ENCODE peak calls at places on chromosomes 12 and 14, in nine cellular contexts. I is thyroid gland, X is uterus, S is GM12892, V is ovary, R is A549, Z is heart left ventricle, K is gastrocnemius medialis, D is adrenal gland. Y is an unnamed sample.

GRCh38 chr14:35573911-35574310 is 39.9 kb downstream of the INSM2 start:
- DNase-seq in K (no peak), Z (no peak), S (no peak), X (no peak), R (no peak), D (no peak), V (no peak), I (no peak), Y (no peak)

GRCh38 chr12:12901158-12901791 is 9.9 kb downstream of the GPRC5A start:
- DNase-seq in V (peak), S (no peak), D (peak), K (peak), R (peak), Z (no peak), X (peak), I (peak), Y (no peak)

GRCh38 chr14:104588066-104588857 is 8.7 kb downstream of the C14orf180 start:
- DNase-seq in Z (no peak), V (no peak), D (no peak), R (no peak), I (no peak), X (no peak), K (no peak), S (no peak), Y (no peak)

GRCh38 chr12:92431146-92431545 is 271.6 kb upstream of the PLEKHG7 start:
- DNase-seq in I (no peak), K (no peak), D (no peak), Z (peak), V (no peak), R (no peak), S (no peak), X (no peak), Y (peak)

GRCh38 chr12:130423136-130423535 is 85.4 kb downstream of the PIWIL1 start:
- DNase-seq in S (no peak), K (no peak), D (no peak), V (no peak), Z (no peak), R (no peak), I (no peak), X (no peak), Y (no peak)

GRCh38 chr12:124581299-124581698 is 13.9 kb upstream of the NCOR2 start:
- DNase-seq in X (no peak), V (no peak), R (no peak), D (peak), S (no peak), Z (no peak), K (no peak), I (no peak), Y (no peak)

GRCh38 chr12:2268478-2269286 is 215.9 kb downstream of the CACNA1C start:
- DNase-seq in Z (no peak), D (no peak), X (no peak), I (no peak), V (no peak), S (no peak), R (no peak), K (no peak), Y (no peak)

GRCh38 chr14:91244501-91244901 is at the start of gene GPR68:
- DNase-seq in Z (peak), I (no peak), X (no peak), D (no peak), R (no peak), K (no peak), S (no peak), V (no peak), Y (no peak)

GRCh38 chr12:23099104-23099503 is 474.1 kb downstream of the ETNK1 start:
- DNase-seq in V (no peak), I (no peak), X (no peak), S (no peak), K (no peak), Z (no peak), R (no peak), D (no peak), Y (no peak)

GRCh38 chr12:62776575-62776974 is 158.4 kb downstream of the PPM1H start:
- DNase-seq in K (no peak), I (no peak), Z (no peak), R (no peak), X (no peak), D (no peak), S (no peak), V (no peak), Y (no peak)

GRCh38 chr12:27101290-27101689 is 18.9 kb upstream of the C12orf71 start:
- DNase-seq in D (no peak), S (no peak), R (no peak), I (no peak), K (no peak), X (no peak), Z (no peak), V (no peak), Y (no peak)

GRCh38 chr12:95674088-95674595 is 116.4 kb downstream of the NTN4 start:
- DNase-seq in R (no peak), X (no peak), D (no peak), K (no peak), I (no peak), Z (no peak), S (no peak), V (no peak), Y (no peak)

GRCh38 chr14:45251912-45252311 is 1.1 kb downstream of the MIS18BP1 start:
- DNase-seq in S (peak), X (no peak), K (no peak), D (no peak), R (peak), V (no peak), Z (no peak), I (no peak), Y (peak)

GRCh38 chr12:30440826-30441602 is 254.7 kb downstream of the IPO8 start:
- DNase-seq in Z (no peak), D (no peak), V (no peak), R (peak), K (no peak), S (no peak), X (no peak), I (no peak), Y (no peak)

GRCh38 chr14:49959822-49960408 is 67.0 kb downstream of the ARF6 start:
- DNase-seq in K (no peak), V (no peak), D (no peak), I (peak), R (no peak), S (peak), Z (no peak), X (no peak), Y (no peak)

GRCh38 chr14:54895683-54896082 is 6.9 kb downstream of the GCH1 start:
- DNase-seq in D (no peak), Z (no peak), I (no peak), V (no peak), R (no peak), X (no peak), S (no peak), K (no peak), Y (no peak)

GRCh38 chr14:33796356-33796755 is 154.5 kb downstream of the EGLN3 start:
- DNase-seq in Z (no peak), X (no peak), D (peak), K (no peak), I (no peak), S (no peak), R (no peak), V (no peak), Y (no peak)
- TF ChIP-seq POLR2A in Z (no peak), X (no peak), D (no peak), K (no peak), I (no peak), S (no peak), R (no peak), V (no peak), Y (no peak)

GRCh38 chr12:11819643-11820042 is 170.2 kb downstream of the ETV6 start:
- DNase-seq in R (no peak), S (no peak), I (no peak), X (no peak), D (no peak), K (no peak), Z (no peak), V (no peak), Y (no peak)

GRCh38 chr12:11812558-11813421 is 163.3 kb downstream of the ETV6 start:
- DNase-seq in S (peak), R (no peak), K (no peak), I (peak), V (no peak), X (no peak), Z (peak), D (no peak), Y (no peak)

GRCh38 chr12:11813422-11813813 is 163.9 kb downstream of the ETV6 start:
- DNase-seq in R (no peak), D (no peak), X (no peak), S (no peak), I (no peak), K (no peak), Z (no peak), V (no peak), Y (no peak)

GRCh38 chr12:11814362-11814761 is 164.9 kb downstream of the ETV6 start:
- DNase-seq in Z (no peak), D (no peak), R (no peak), X (no peak), I (no peak), V (no peak), S (no peak), K (no peak), Y (no peak)

GRCh38 chr12:11815397-11815796 is 165.9 kb downstream of the ETV6 start:
- DNase-seq in I (no peak), R (no peak), S (no peak), D (no peak), Z (no peak), X (no peak), V (no peak), K (no peak), Y (no peak)
- TF ChIP-seq POLR2A in I (no peak), R (no peak), S (no peak), D (no peak), Z (no peak), X (no peak), V (no peak), K (no peak), Y (no peak)

GRCh38 chr12:21502872-21503271 is 1.3 kb downstream of the GOLT1B start:
- DNase-seq in Z (no peak), X (no peak), K (no peak), D (no peak), S (no peak), I (no peak), R (no peak), V (no peak), Y (no peak)

GRCh38 chr12:21502164-21502496 is 541 bp downstream of the GOLT1B start:
- DNase-seq in Z (peak), X (no peak), K (no peak), S (peak), I (peak), V (no peak), D (peak), R (peak), Y (peak)

GRCh38 chr12:21500786-21501257 is 613 bp downstream of the RECQL start:
- DNase-seq in K (no peak), I (no peak), S (no peak), V (no peak), X (no peak), D (no peak), R (no peak), Z (no peak), Y (no peak)

GRCh38 chr12:21499765-21500164 is 1.7 kb downstream of the RECQL start:
- DNase-seq in R (no peak), D (no peak), I (no peak), Z (no peak), S (no peak), X (no peak), V (no peak), K (no peak), Y (no peak)

DNA sequence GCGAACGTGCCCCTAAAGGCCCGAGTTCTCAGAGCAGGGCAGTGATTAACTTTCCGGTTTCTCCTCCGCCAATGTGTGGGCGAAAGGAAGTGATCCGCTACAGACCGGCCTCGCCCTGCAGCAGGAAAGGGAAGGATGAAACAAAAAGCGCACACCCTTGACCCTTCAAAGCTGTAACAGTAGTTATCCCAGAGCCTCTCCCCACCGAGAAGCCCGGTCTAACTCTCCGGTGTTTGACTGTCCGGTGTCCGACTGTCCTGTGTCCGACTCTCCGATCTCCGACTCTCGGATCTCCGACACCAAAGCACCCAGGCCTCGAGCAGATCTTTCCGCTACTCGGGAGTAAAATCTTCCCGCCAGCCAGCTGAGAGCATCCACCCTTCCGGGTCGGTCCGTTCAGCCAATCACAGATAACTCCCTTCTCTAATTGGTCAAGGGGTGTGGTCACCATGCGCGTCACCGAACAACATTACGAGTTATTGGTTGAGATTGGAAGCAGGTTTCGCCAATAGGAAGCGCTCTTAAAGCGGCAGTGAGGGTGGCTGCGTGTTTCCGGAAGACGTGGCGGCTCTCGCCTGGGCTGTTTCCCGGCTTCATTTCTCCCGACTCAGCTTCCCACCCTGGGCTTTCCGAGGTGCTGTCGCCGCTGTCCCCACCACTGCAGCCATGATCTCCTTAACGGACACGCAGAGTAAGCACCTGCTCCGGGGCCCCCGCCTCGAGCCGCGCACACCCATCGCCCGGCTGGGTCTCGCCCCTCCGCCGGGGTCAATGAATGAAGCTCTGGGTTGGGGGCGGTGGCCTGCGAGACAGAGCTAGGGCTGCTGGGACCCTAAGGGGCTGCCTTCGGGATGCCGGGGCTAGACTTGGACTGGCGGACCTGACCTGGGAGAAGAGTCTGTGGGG is at the start of the genes GOLT1B and RECQL:
- DNase-seq in R (peak), X (peak), S (peak), D (peak), I (peak), K (peak), Z (peak), V (peak), Y (peak)
- TF ChIP-seq POLR2A in R (peak), X (peak), S (peak), D (peak), I (peak), K (peak), Z (peak), V (peak), Y (peak)

GRCh38 chr12:114666746-114667668 is 17.0 kb downstream of the TBX3 start:
- DNase-seq in V (peak), D (no peak), X (no peak), K (no peak), R (no peak), Z (no peak), S (no peak), I (peak), Y (no peak)

GRCh38 chr12:114669501-114670256 is 14.3 kb downstream of the TBX3 start:
- DNase-seq in D (peak), S (no peak), K (no peak), R (no peak), Z (no peak), I (peak), X (peak), V (peak), Y (no peak)

GRCh38 chr12:114668905-114669304 is 15.1 kb downstream of the TBX3 start:
- DNase-seq in S (no peak), I (peak), D (peak), K (no peak), Z (no peak), R (no peak), V (peak), X (peak), Y (no peak)

GRCh38 chr12:114667669-114668150 is 16.3 kb downstream of the TBX3 start:
- DNase-seq in I (no peak), K (no peak), R (no peak), Z (no peak), D (no peak), V (no peak), X (no peak), S (no peak), Y (no peak)

GRCh38 chr12:114668151-114668891 is 15.7 kb downstream of the TBX3 start:
- DNase-seq in Z (peak), S (no peak), X (peak), D (peak), I (peak), V (peak), R (peak), K (peak), Y (peak)
- TF ChIP-seq POLR2A in Z (no peak), S (no peak), X (no peak), D (peak), I (peak), V (peak), R (no peak), K (no peak), Y (no peak)

DNA sequence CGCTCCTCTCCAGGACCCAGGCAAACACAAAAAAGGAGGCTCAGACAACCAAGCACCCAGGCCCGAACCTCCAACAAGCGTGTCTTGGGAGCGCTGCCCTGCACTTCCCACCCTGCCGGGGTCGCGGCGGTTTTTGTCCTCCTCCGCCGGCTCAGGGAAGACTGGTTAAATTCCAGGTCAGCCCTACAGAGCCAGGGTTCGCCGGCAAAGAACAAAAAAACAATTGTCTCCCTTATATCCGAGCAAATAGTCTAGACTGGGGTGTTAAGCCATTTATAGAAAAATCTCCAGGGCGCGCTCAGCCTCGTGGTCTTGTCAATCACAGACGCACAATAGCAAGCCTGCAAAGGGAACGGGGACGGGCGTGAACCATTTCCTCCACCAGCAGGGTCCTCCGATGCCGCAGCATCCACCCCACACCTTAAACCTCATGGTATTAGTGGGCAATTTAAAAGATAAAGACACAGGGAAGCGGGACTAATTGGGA is 46.9 kb downstream of the BCAT1 start:
- DNase-seq in D (peak), Z (no peak), R (no peak), K (no peak), S (no peak), X (no peak), I (no peak), V (no peak), Y (no peak)
- TF ChIP-seq POLR2A in D (no peak), Z (no peak), R (no peak), K (no peak), S (no peak), X (no peak), I (no peak), V (no peak), Y (no peak)

GRCh38 chr14:72790887-72791566 is 102.9 kb downstream of the DPF3 start:
- DNase-seq in D (no peak), I (no peak), S (no peak), X (no peak), V (no peak), K (peak), Z (peak), R (no peak), Y (no peak)

GRCh38 chr14:72787841-72788240 is 106.1 kb downstream of the DPF3 start:
- DNase-seq in I (no peak), X (no peak), D (no peak), K (no peak), Z (no peak), S (no peak), V (no peak), R (no peak), Y (no peak)

GRCh38 chr14:72786377-72787350 is 107.2 kb downstream of the DPF3 start:
- DNase-seq in S (no peak), R (no peak), Z (no peak), I (no peak), D (no peak), K (no peak), X (no peak), V (no peak), Y (no peak)

GRCh38 chr14:72788255-72788654 is 105.6 kb downstream of the DPF3 start:
- DNase-seq in R (no peak), D (no peak), I (no peak), S (no peak), X (no peak), V (no peak), Z (no peak), K (no peak), Y (peak)

GRCh38 chr14:72788972-72789728 is 104.8 kb downstream of the DPF3 start:
- DNase-seq in R (no peak), K (peak), S (no peak), I (no peak), D (no peak), Z (no peak), X (no peak), V (no peak), Y (peak)
- TF ChIP-seq POLR2A in R (no peak), K (no peak), S (no peak), I (no peak), D (no peak), Z (no peak), X (no peak), V (no peak), Y (no peak)

GRCh38 chr12:54560374-54560858 is 11.0 kb downstream of the PDE1B start:
- DNase-seq in S (peak), I (peak), D (peak), R (peak), Z (peak), X (peak), K (peak), V (peak), Y (peak)
- TF ChIP-seq POLR2A in S (peak), I (peak), D (peak), R (no peak), Z (peak), X (peak), K (peak), V (peak), Y (peak)

GRCh38 chr14:72387727-72388126 is 455.5 kb downstream of the RGS6 start:
- DNase-seq in X (no peak), S (no peak), D (no peak), Z (no peak), I (no peak), R (no peak), V (no peak), K (no peak), Y (no peak)

GRCh38 chr14:72389200-72389599 is 457.0 kb downstream of the RGS6 start:
- DNase-seq in I (no peak), Z (no peak), K (no peak), D (no peak), R (no peak), S (no peak), V (no peak), X (no peak), Y (no peak)

GRCh38 chr14:72383869-72384268 is 451.6 kb downstream of the RGS6 start:
- DNase-seq in I (no peak), R (no peak), V (no peak), X (no peak), K (no peak), D (no peak), Z (no peak), S (no peak), Y (no peak)
- TF ChIP-seq POLR2A in I (no peak), R (no peak), V (no peak), X (no peak), K (no peak), D (no peak), Z (no peak), S (no peak), Y (no peak)

Y was measured in erythroblast.